ENCODE peak calls at places on chromosomes 4 and X, in ten cellular contexts. X, K, I, N, P, T, L, H, Z and A are unnamed samples.

GRCh38 chrX:68440940-68441339 is 7.6 kb upstream of the OPHN1 start:
- DNase-seq in X (no peak), K (no peak), I (no peak), N (no peak), P (peak), T (no peak), L (no peak), H (peak), Z (no peak), A (no peak)

GRCh38 chr4:112312610-112313239 is 15.6 kb downstream of the ALPK1 start:
- DNase-seq in X (no peak), K (no peak), I (no peak), N (no peak), P (no peak), T (no peak), L (no peak), H (no peak), Z (no peak), A (no peak)

GRCh38 chr4:77120888-77121508 is 36.0 kb upstream of the CCNG2 start:
- DNase-seq in X (peak), K (no peak), I (no peak), N (no peak), P (no peak), T (no peak), L (no peak), H (no peak), Z (no peak), A (no peak)

GRCh38 chr4:42350611-42351182 is 46.6 kb upstream of the SHISA3 start:
- DNase-seq in X (no peak), K (no peak), I (no peak), N (no peak), P (no peak), T (no peak), L (no peak), H (no peak), Z (no peak), A (no peak)

GRCh38 chr4:145346081-145346480 is 135.6 kb upstream of the SMAD1 start:
- DNase-seq in X (no peak), K (no peak), I (no peak), N (no peak), P (no peak), T (no peak), L (no peak), H (no peak), Z (no peak), A (no peak)

GRCh38 chr4:89496851-89497250 is 189.3 kb upstream of the GPRIN3 start:
- DNase-seq in X (no peak), K (no peak), I (no peak), N (no peak), P (no peak), T (no peak), L (no peak), H (no peak), Z (no peak), A (no peak)

GRCh38 chrX:112849010-112849409 is 8.4 kb upstream of the AMOT start:
- DNase-seq in X (no peak), K (no peak), I (no peak), N (no peak), P (no peak), T (no peak), L (no peak), H (no peak), Z (no peak), A (no peak)

GRCh38 chr4:153634737-153635353 is 49.2 kb upstream of the TLR2 start:
- DNase-seq in X (peak), K (no peak), I (no peak), N (no peak), P (peak), T (no peak), L (no peak), H (no peak), Z (no peak), A (no peak)

GRCh38 chr4:168550071-168550766 is 53.4 kb downstream of the PALLD start:
- DNase-seq in X (no peak), K (no peak), I (no peak), N (no peak), P (peak), T (no peak), L (no peak), H (no peak), Z (no peak), A (no peak)

GRCh38 chr4:75916091-75916661 is 13.9 kb upstream of the PPEF2 start:
- DNase-seq in X (peak), K (no peak), I (peak), N (no peak), P (peak), T (no peak), L (peak), H (no peak), Z (no peak), A (peak)

GRCh38 chr4:85825937-85826678 is 351.2 kb downstream of the ARHGAP24 start:
- DNase-seq in X (no peak), K (no peak), I (no peak), N (no peak), P (peak), T (no peak), L (no peak), H (peak), Z (no peak), A (no peak)

GRCh38 chr4:106529348-106530033 is 160.9 kb upstream of the GIMD1 start:
- DNase-seq in X (no peak), K (no peak), I (no peak), N (no peak), P (peak), T (no peak), L (no peak), H (no peak), Z (no peak), A (no peak)

GRCh38 chr4:38930199-38930598 is 62.6 kb downstream of the FAM114A1 start:
- DNase-seq in X (no peak), K (no peak), I (no peak), N (no peak), P (no peak), T (no peak), L (no peak), H (no peak), Z (no peak), A (no peak)

GRCh38 chrX:153397256-153397960 is 3.7 kb downstream of the PNMA6E start:
- DNase-seq in X (no peak), K (no peak), I (no peak), N (no peak), P (no peak), T (no peak), L (no peak), H (no peak), Z (no peak), A (no peak)

GRCh38 chr4:74097161-74097560 is 1.8 kb downstream of the CXCL2 start:
- DNase-seq in X (no peak), K (no peak), I (no peak), N (no peak), P (no peak), T (no peak), L (no peak), H (no peak), Z (no peak), A (no peak)

GRCh38 chrX:9184231-9184630 is 150.3 kb upstream of the FAM9B start:
- DNase-seq in X (no peak), K (no peak), I (no peak), N (no peak), P (peak), T (no peak), L (no peak), H (no peak), Z (no peak), A (no peak)

GRCh38 chr4:40736910-40737309 is 12.8 kb upstream of the NSUN7 start:
- DNase-seq in X (peak), K (no peak), I (no peak), N (no peak), P (peak), T (no peak), L (peak), H (no peak), Z (no peak), A (no peak)

GRCh38 chr4:7524841-7525240 is 90.1 kb upstream of the PSAPL1 start:
- DNase-seq in X (no peak), K (no peak), I (no peak), N (no peak), P (no peak), T (no peak), L (no peak), H (no peak), Z (no peak), A (no peak)

GRCh38 chrX:1592863-1593201 is 1.4 kb downstream of the AKAP17A start:
- DNase-seq in X (no peak), K (no peak), I (no peak), N (no peak), P (no peak), T (no peak), L (no peak), H (no peak), Z (no peak), A (no peak)

GRCh38 chr4:4413373-4413725 is 26.4 kb downstream of the NSG1 start:
- DNase-seq in X (no peak), K (no peak), I (no peak), N (no peak), P (no peak), T (peak), L (no peak), H (no peak), Z (no peak), A (no peak)

GRCh38 chrX:123450217-123450616 is 266.1 kb downstream of the GRIA3 start:
- DNase-seq in X (no peak), K (no peak), I (no peak), N (no peak), P (no peak), T (no peak), L (no peak), H (peak), Z (no peak), A (no peak)

GRCh38 chr4:71978192-71978845 is 53.5 kb upstream of the NPFFR2 start:
- DNase-seq in X (no peak), K (no peak), I (no peak), N (no peak), P (no peak), T (no peak), L (no peak), H (no peak), Z (no peak), A (no peak)

GRCh38 chrX:105323951-105324350 is 103.5 kb upstream of the TEX13A start:
- DNase-seq in X (no peak), K (no peak), I (no peak), N (no peak), P (no peak), T (no peak), L (no peak), H (peak), Z (no peak), A (no peak)

GRCh38 chrX:73963682-73964081 is 340.3 kb upstream of the ZCCHC13 start:
- DNase-seq in X (no peak), K (no peak), I (no peak), N (no peak), P (no peak), T (peak), L (no peak), H (no peak), Z (no peak), A (no peak)

GRCh38 chr4:117623321-117623720 is 411.0 kb upstream of the NDST3 start:
- DNase-seq in X (no peak), K (no peak), I (no peak), N (no peak), P (no peak), T (no peak), L (no peak), H (no peak), Z (no peak), A (no peak)

GRCh38 chrX:40471965-40472648 is 108.7 kb upstream of the ATP6AP2 start:
- DNase-seq in X (peak), K (no peak), I (no peak), N (no peak), P (peak), T (no peak), L (peak), H (peak), Z (no peak), A (peak)

GRCh38 chr4:142036795-142037583 is 400.6 kb downstream of the IL15 start:
- DNase-seq in X (no peak), K (no peak), I (no peak), N (no peak), P (peak), T (no peak), L (no peak), H (no peak), Z (no peak), A (no peak)

GRCh38 chr4:14169460-14169859 is 541.9 kb upstream of the BOD1L1 start:
- DNase-seq in X (no peak), K (no peak), I (no peak), N (no peak), P (peak), T (no peak), L (no peak), H (no peak), Z (no peak), A (no peak)

GRCh38 chr4:184444953-184445309 is 29.4 kb downstream of the IRF2 start:
- DNase-seq in X (no peak), K (peak), I (no peak), N (no peak), P (no peak), T (no peak), L (no peak), H (no peak), Z (no peak), A (no peak)

GRCh38 chrX:16826207-16826606 is 39.9 kb downstream of the TXLNG start:
- DNase-seq in X (no peak), K (no peak), I (peak), N (no peak), P (peak), T (no peak), L (peak), H (no peak), Z (no peak), A (peak)

GRCh38 chrX:99857455-99857854 is 552.6 kb downstream of the PCDH19 start:
- DNase-seq in X (no peak), K (no peak), I (no peak), N (no peak), P (no peak), T (no peak), L (no peak), H (no peak), Z (no peak), A (no peak)

GRCh38 chr4:55503164-55503563 is 43.5 kb downstream of the CLOCK start:
- DNase-seq in X (no peak), K (no peak), I (no peak), N (no peak), P (peak), T (no peak), L (no peak), H (no peak), Z (no peak), A (no peak)

GRCh38 chrX:85914431-85914830 is 132.9 kb downstream of the CHM start:
- DNase-seq in X (no peak), K (no peak), I (no peak), N (no peak), P (no peak), T (no peak), L (no peak), H (no peak), Z (no peak), A (no peak)

GRCh38 chr4:190014771-190015537 is 12.1 kb downstream of the FRG2 start:
- DNase-seq in X (no peak), K (no peak), I (no peak), N (peak), P (peak), T (no peak), L (no peak), H (no peak), Z (no peak), A (peak)

GRCh38 chrX:46572295-46572936 is 1.1 kb upstream of the CHST7 start:
- DNase-seq in X (no peak), K (no peak), I (no peak), N (peak), P (no peak), T (no peak), L (no peak), H (no peak), Z (no peak), A (peak)